ENCODE peak calls at places on chromosomes 1 and 21, in ten cellular contexts. One of them, this sample, is unnamed.

GRCh38 chr1:26010800-26011199 is 10.8 kb upstream of the EXTL1 start:
- DNase-seq in cardiac muscle cell: no peak
- DNase-seq in heart left ventricle: no peak
- DNase-seq in foreskin fibroblast: no peak
- DNase-seq in H9: peak
- DNase-seq in PC-9: no peak
- DNase-seq in OCI-LY7: no peak
- DNase-seq in HFFc6: no peak
- DNase-seq in sigmoid colon: no peak
- DNase-seq in fibroblast of pulmonary artery: no peak
- DNase-seq in this sample: no peak

GRCh38 chr1:53602376-53602775 is 136.6 kb downstream of the GLIS1 start:
- DNase-seq in heart left ventricle: peak
- DNase-seq in cardiac muscle cell: no peak
- DNase-seq in H9: no peak
- DNase-seq in fibroblast of pulmonary artery: no peak
- DNase-seq in HFFc6: no peak
- DNase-seq in sigmoid colon: peak
- DNase-seq in OCI-LY7: no peak
- DNase-seq in PC-9: no peak
- DNase-seq in foreskin fibroblast: no peak
- DNase-seq in this sample: no peak

GRCh38 chr1:147243228-147243685 is 773 bp downstream of the CHD1L start:
- DNase-seq in sigmoid colon: no peak
- DNase-seq in cardiac muscle cell: no peak
- DNase-seq in HFFc6: peak
- DNase-seq in foreskin fibroblast: no peak
- DNase-seq in PC-9: no peak
- DNase-seq in OCI-LY7: peak
- DNase-seq in H9: no peak
- DNase-seq in fibroblast of pulmonary artery: no peak
- DNase-seq in heart left ventricle: peak
- DNase-seq in this sample: no peak

GRCh38 chr21:32611471-32611997 is 643 bp downstream of the CFAP298 start:
- DNase-seq in cardiac muscle cell: peak
- DNase-seq in OCI-LY7: peak
- DNase-seq in H9: no peak
- DNase-seq in heart left ventricle: no peak
- DNase-seq in fibroblast of pulmonary artery: peak
- DNase-seq in foreskin fibroblast: peak
- DNase-seq in HFFc6: peak
- DNase-seq in PC-9: peak
- DNase-seq in sigmoid colon: no peak
- DNase-seq in this sample: peak

GRCh38 chr1:206916000-206916709 is 5.6 kb downstream of the FCMR start:
- DNase-seq in heart left ventricle: no peak
- DNase-seq in sigmoid colon: no peak
- DNase-seq in OCI-LY7: no peak
- DNase-seq in PC-9: no peak
- DNase-seq in HFFc6: no peak
- DNase-seq in foreskin fibroblast: no peak
- DNase-seq in H9: no peak
- DNase-seq in cardiac muscle cell: no peak
- DNase-seq in fibroblast of pulmonary artery: no peak
- DNase-seq in this sample: no peak

GRCh38 chr1:32627596-32628162 is 22.7 kb downstream of the ZBTB8OS start:
- DNase-seq in cardiac muscle cell: no peak
- DNase-seq in HFFc6: no peak
- DNase-seq in OCI-LY7: peak
- DNase-seq in fibroblast of pulmonary artery: no peak
- DNase-seq in PC-9: no peak
- DNase-seq in sigmoid colon: no peak
- DNase-seq in foreskin fibroblast: no peak
- DNase-seq in heart left ventricle: no peak
- DNase-seq in H9: no peak
- DNase-seq in this sample: peak

GRCh38 chr1:40004857-40005256 is 35.7 kb upstream of the CAP1 start:
- DNase-seq in foreskin fibroblast: no peak
- DNase-seq in OCI-LY7: no peak
- DNase-seq in heart left ventricle: no peak
- DNase-seq in H9: no peak
- DNase-seq in PC-9: no peak
- DNase-seq in cardiac muscle cell: no peak
- DNase-seq in sigmoid colon: no peak
- DNase-seq in fibroblast of pulmonary artery: no peak
- DNase-seq in HFFc6: no peak
- DNase-seq in this sample: no peak

GRCh38 chr1:182614796-182615451 is 10.7 kb upstream of the RGS16 start:
- DNase-seq in H9: peak
- DNase-seq in fibroblast of pulmonary artery: peak
- DNase-seq in cardiac muscle cell: peak
- DNase-seq in OCI-LY7: peak
- DNase-seq in heart left ventricle: peak
- DNase-seq in foreskin fibroblast: peak
- DNase-seq in PC-9: peak
- DNase-seq in sigmoid colon: peak
- DNase-seq in HFFc6: peak
- DNase-seq in this sample: peak

GRCh38 chr1:218380125-218380977 is 35.2 kb downstream of the TGFB2 start:
- DNase-seq in foreskin fibroblast: peak
- DNase-seq in cardiac muscle cell: peak
- DNase-seq in sigmoid colon: no peak
- DNase-seq in heart left ventricle: no peak
- DNase-seq in fibroblast of pulmonary artery: peak
- DNase-seq in PC-9: peak
- DNase-seq in OCI-LY7: no peak
- DNase-seq in HFFc6: peak
- DNase-seq in H9: no peak
- DNase-seq in this sample: peak

GRCh38 chr1:115794976-115795375 is 26.5 kb upstream of the CASQ2 start:
- DNase-seq in cardiac muscle cell: no peak
- DNase-seq in foreskin fibroblast: no peak
- DNase-seq in HFFc6: no peak
- DNase-seq in heart left ventricle: no peak
- DNase-seq in H9: no peak
- DNase-seq in sigmoid colon: no peak
- DNase-seq in fibroblast of pulmonary artery: no peak
- DNase-seq in OCI-LY7: no peak
- DNase-seq in PC-9: no peak
- DNase-seq in this sample: no peak

GRCh38 chr1:229372251-229372650 is 29.4 kb upstream of the CCSAP start:
- DNase-seq in H9: no peak
- DNase-seq in foreskin fibroblast: no peak
- DNase-seq in sigmoid colon: no peak
- DNase-seq in HFFc6: no peak
- DNase-seq in cardiac muscle cell: no peak
- DNase-seq in heart left ventricle: no peak
- DNase-seq in fibroblast of pulmonary artery: no peak
- DNase-seq in PC-9: no peak
- DNase-seq in OCI-LY7: no peak
- DNase-seq in this sample: no peak

GRCh38 chr1:229368347-229368746 is 25.5 kb upstream of the CCSAP start:
- DNase-seq in HFFc6: no peak
- DNase-seq in OCI-LY7: no peak
- DNase-seq in PC-9: no peak
- DNase-seq in heart left ventricle: no peak
- DNase-seq in fibroblast of pulmonary artery: no peak
- DNase-seq in cardiac muscle cell: no peak
- DNase-seq in H9: no peak
- DNase-seq in foreskin fibroblast: no peak
- DNase-seq in sigmoid colon: no peak
- DNase-seq in this sample: no peak

GRCh38 chr1:229373395-229373794 is 30.5 kb upstream of the CCSAP start:
- DNase-seq in foreskin fibroblast: no peak
- DNase-seq in cardiac muscle cell: no peak
- DNase-seq in HFFc6: no peak
- DNase-seq in H9: no peak
- DNase-seq in heart left ventricle: no peak
- DNase-seq in OCI-LY7: no peak
- DNase-seq in sigmoid colon: no peak
- DNase-seq in fibroblast of pulmonary artery: no peak
- DNase-seq in PC-9: no peak
- DNase-seq in this sample: no peak

GRCh38 chr1:229371624-229372023 is 28.8 kb upstream of the CCSAP start:
- DNase-seq in H9: no peak
- DNase-seq in PC-9: peak
- DNase-seq in foreskin fibroblast: no peak
- DNase-seq in OCI-LY7: no peak
- DNase-seq in sigmoid colon: no peak
- DNase-seq in heart left ventricle: no peak
- DNase-seq in cardiac muscle cell: no peak
- DNase-seq in HFFc6: no peak
- DNase-seq in fibroblast of pulmonary artery: no peak
- DNase-seq in this sample: no peak

GRCh38 chr1:229370601-229371021 is 27.8 kb upstream of the CCSAP start:
- DNase-seq in sigmoid colon: no peak
- DNase-seq in heart left ventricle: no peak
- DNase-seq in H9: no peak
- DNase-seq in PC-9: no peak
- DNase-seq in fibroblast of pulmonary artery: no peak
- DNase-seq in OCI-LY7: no peak
- DNase-seq in cardiac muscle cell: no peak
- DNase-seq in HFFc6: no peak
- DNase-seq in foreskin fibroblast: no peak
- DNase-seq in this sample: no peak
- TF ChIP-seq CTCF in sigmoid colon: no peak
- TF ChIP-seq CTCF in heart left ventricle: peak
- TF ChIP-seq CTCF in H9: no peak
- TF ChIP-seq CTCF in PC-9: no peak
- TF ChIP-seq CTCF in fibroblast of pulmonary artery: no peak
- TF ChIP-seq CTCF in OCI-LY7: no peak
- TF ChIP-seq CTCF in cardiac muscle cell: no peak
- TF ChIP-seq CTCF in HFFc6: no peak
- TF ChIP-seq CTCF in foreskin fibroblast: no peak
- TF ChIP-seq CTCF in this sample: no peak

GRCh38 chr21:25735221-25735894 is 586 bp downstream of the GABPA start:
- DNase-seq in HFFc6: peak
- DNase-seq in PC-9: peak
- DNase-seq in heart left ventricle: peak
- DNase-seq in H9: peak
- DNase-seq in sigmoid colon: peak
- DNase-seq in foreskin fibroblast: peak
- DNase-seq in cardiac muscle cell: peak
- DNase-seq in OCI-LY7: peak
- DNase-seq in fibroblast of pulmonary artery: peak
- DNase-seq in this sample: peak
- TF ChIP-seq CTCF in HFFc6: no peak
- TF ChIP-seq CTCF in PC-9: no peak
- TF ChIP-seq CTCF in heart left ventricle: peak
- TF ChIP-seq CTCF in H9: no peak
- TF ChIP-seq CTCF in sigmoid colon: no peak
- TF ChIP-seq CTCF in foreskin fibroblast: no peak
- TF ChIP-seq CTCF in cardiac muscle cell: peak
- TF ChIP-seq CTCF in OCI-LY7: no peak
- TF ChIP-seq CTCF in fibroblast of pulmonary artery: no peak
- TF ChIP-seq CTCF in this sample: peak

GRCh38 chr1:44747878-44748277 is 8.2 kb downstream of the KIF2C start:
- DNase-seq in heart left ventricle: no peak
- DNase-seq in sigmoid colon: no peak
- DNase-seq in cardiac muscle cell: no peak
- DNase-seq in HFFc6: no peak
- DNase-seq in fibroblast of pulmonary artery: no peak
- DNase-seq in H9: no peak
- DNase-seq in OCI-LY7: no peak
- DNase-seq in foreskin fibroblast: no peak
- DNase-seq in PC-9: no peak
- DNase-seq in this sample: no peak
- TF ChIP-seq CTCF in heart left ventricle: no peak
- TF ChIP-seq CTCF in sigmoid colon: no peak
- TF ChIP-seq CTCF in cardiac muscle cell: no peak
- TF ChIP-seq CTCF in HFFc6: peak
- TF ChIP-seq CTCF in fibroblast of pulmonary artery: no peak
- TF ChIP-seq CTCF in H9: peak
- TF ChIP-seq CTCF in OCI-LY7: peak
- TF ChIP-seq CTCF in foreskin fibroblast: no peak
- TF ChIP-seq CTCF in PC-9: no peak
- TF ChIP-seq CTCF in this sample: no peak

GRCh38 chr1:8437286-8437685 is 119.4 kb downstream of the SLC45A1 start:
- DNase-seq in fibroblast of pulmonary artery: no peak
- DNase-seq in cardiac muscle cell: no peak
- DNase-seq in OCI-LY7: no peak
- DNase-seq in PC-9: no peak
- DNase-seq in sigmoid colon: no peak
- DNase-seq in foreskin fibroblast: no peak
- DNase-seq in HFFc6: no peak
- DNase-seq in H9: no peak
- DNase-seq in heart left ventricle: no peak
- DNase-seq in this sample: no peak

GRCh38 chr1:8441466-8441865 is 123.6 kb downstream of the SLC45A1 start:
- DNase-seq in foreskin fibroblast: no peak
- DNase-seq in sigmoid colon: no peak
- DNase-seq in heart left ventricle: no peak
- DNase-seq in HFFc6: no peak
- DNase-seq in PC-9: no peak
- DNase-seq in OCI-LY7: no peak
- DNase-seq in fibroblast of pulmonary artery: no peak
- DNase-seq in cardiac muscle cell: no peak
- DNase-seq in H9: no peak
- DNase-seq in this sample: no peak

GRCh38 chr1:8435569-8436071 is 117.7 kb downstream of the SLC45A1 start:
- DNase-seq in sigmoid colon: no peak
- DNase-seq in H9: no peak
- DNase-seq in PC-9: no peak
- DNase-seq in cardiac muscle cell: no peak
- DNase-seq in HFFc6: no peak
- DNase-seq in foreskin fibroblast: no peak
- DNase-seq in fibroblast of pulmonary artery: no peak
- DNase-seq in heart left ventricle: no peak
- DNase-seq in OCI-LY7: peak
- DNase-seq in this sample: no peak

GRCh38 chr1:8438449-8438848 is 120.5 kb downstream of the SLC45A1 start:
- DNase-seq in sigmoid colon: peak
- DNase-seq in fibroblast of pulmonary artery: no peak
- DNase-seq in cardiac muscle cell: peak
- DNase-seq in foreskin fibroblast: no peak
- DNase-seq in H9: no peak
- DNase-seq in PC-9: no peak
- DNase-seq in heart left ventricle: no peak
- DNase-seq in OCI-LY7: no peak
- DNase-seq in HFFc6: no peak
- DNase-seq in this sample: no peak

DNA sequence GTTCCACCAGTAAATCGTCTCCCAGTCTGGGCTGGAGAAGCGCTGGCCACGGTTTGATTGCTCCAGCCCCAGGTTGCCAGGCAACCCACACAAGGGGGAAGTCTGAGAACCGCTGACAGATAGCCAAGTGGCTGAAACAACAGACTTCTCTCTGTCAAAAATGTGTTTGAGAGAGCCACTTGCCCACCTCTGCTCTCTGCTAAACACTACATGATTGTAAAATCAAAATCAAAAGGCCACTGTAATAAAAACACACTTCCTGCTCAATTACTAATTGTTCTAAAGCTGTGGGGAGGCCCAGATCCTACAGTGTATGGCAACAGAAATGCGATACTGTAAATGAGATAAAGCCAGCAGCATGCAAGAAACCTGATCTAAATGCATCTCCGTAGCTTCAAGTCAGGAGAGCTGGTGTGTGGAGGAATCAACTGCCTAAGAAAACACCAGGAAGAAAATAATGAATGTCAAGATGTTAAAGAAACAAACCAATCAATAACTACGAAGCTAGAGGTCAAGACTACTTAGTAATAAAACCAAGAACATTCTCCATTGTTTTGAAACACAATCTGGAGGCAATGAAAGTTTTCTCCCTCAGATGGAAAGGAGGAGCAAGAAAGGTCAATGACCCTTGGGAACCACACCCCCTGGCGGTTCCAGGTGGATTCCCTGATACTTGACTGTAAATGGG is 121.2 kb downstream of the SLC45A1 start:
- DNase-seq in foreskin fibroblast: peak
- DNase-seq in HFFc6: peak
- DNase-seq in PC-9: peak
- DNase-seq in sigmoid colon: peak
- DNase-seq in fibroblast of pulmonary artery: peak
- DNase-seq in cardiac muscle cell: peak
- DNase-seq in OCI-LY7: peak
- DNase-seq in heart left ventricle: peak
- DNase-seq in H9: peak
- DNase-seq in this sample: peak
- TF ChIP-seq CTCF in foreskin fibroblast: no peak
- TF ChIP-seq CTCF in HFFc6: peak
- TF ChIP-seq CTCF in PC-9: no peak
- TF ChIP-seq CTCF in sigmoid colon: no peak
- TF ChIP-seq CTCF in fibroblast of pulmonary artery: peak
- TF ChIP-seq CTCF in cardiac muscle cell: peak
- TF ChIP-seq CTCF in OCI-LY7: peak
- TF ChIP-seq CTCF in heart left ventricle: no peak
- TF ChIP-seq CTCF in H9: peak
- TF ChIP-seq CTCF in this sample: peak